ENCODE peak calls at places on chromosomes 16 and 17, in eight cellular contexts. One of them, this sample, is unnamed.

GRCh38 chr16:53849994-53850393 is 146.0 kb downstream of the FTO start:
- DNase-seq in Daoy: no peak
- DNase-seq in heart left ventricle: no peak
- DNase-seq in memory B cell: no peak
- DNase-seq in AG04450: no peak
- DNase-seq in COR-L47: no peak
- DNase-seq in astrocyte of the spinal cord: no peak
- DNase-seq in HT-29: no peak
- DNase-seq in this sample: no peak

GRCh38 chr16:11848842-11849241 is 2.5 kb downstream of the RSL1D1 start:
- DNase-seq in Daoy: no peak
- DNase-seq in heart left ventricle: no peak
- DNase-seq in memory B cell: no peak
- DNase-seq in AG04450: no peak
- DNase-seq in COR-L47: no peak
- DNase-seq in astrocyte of the spinal cord: no peak
- DNase-seq in HT-29: no peak
- DNase-seq in this sample: no peak

GRCh38 chr17:57946798-57947358 is 8.3 kb downstream of the CUEDC1 start:
- DNase-seq in Daoy: peak
- DNase-seq in heart left ventricle: peak
- DNase-seq in memory B cell: no peak
- DNase-seq in AG04450: peak
- DNase-seq in COR-L47: peak
- DNase-seq in astrocyte of the spinal cord: peak
- DNase-seq in HT-29: peak
- DNase-seq in this sample: peak

GRCh38 chr16:48129926-48130325 is 25.9 kb downstream of the ABCC12 start:
- DNase-seq in Daoy: no peak
- DNase-seq in heart left ventricle: no peak
- DNase-seq in memory B cell: no peak
- DNase-seq in AG04450: no peak
- DNase-seq in COR-L47: no peak
- DNase-seq in astrocyte of the spinal cord: no peak
- DNase-seq in HT-29: no peak
- DNase-seq in this sample: no peak

GRCh38 chr16:17245727-17246576 is 224.8 kb downstream of the XYLT1 start:
- DNase-seq in Daoy: no peak
- DNase-seq in heart left ventricle: no peak
- DNase-seq in memory B cell: no peak
- DNase-seq in AG04450: no peak
- DNase-seq in COR-L47: no peak
- DNase-seq in astrocyte of the spinal cord: no peak
- DNase-seq in HT-29: no peak
- DNase-seq in this sample: no peak

GRCh38 chr16:88022076-88023042 is 71.1 kb downstream of the BANP start:
- DNase-seq in Daoy: no peak
- DNase-seq in heart left ventricle: no peak
- DNase-seq in memory B cell: no peak
- DNase-seq in AG04450: no peak
- DNase-seq in COR-L47: no peak
- DNase-seq in astrocyte of the spinal cord: no peak
- DNase-seq in HT-29: no peak
- DNase-seq in this sample: no peak

GRCh38 chr16:89973654-89974335 is 25.2 kb downstream of the DEF8 start:
- DNase-seq in Daoy: no peak
- DNase-seq in heart left ventricle: no peak
- DNase-seq in memory B cell: no peak
- DNase-seq in AG04450: no peak
- DNase-seq in COR-L47: no peak
- DNase-seq in astrocyte of the spinal cord: no peak
- DNase-seq in HT-29: peak
- DNase-seq in this sample: no peak

GRCh38 chr16:24668481-24669001 is 60.9 kb upstream of the TNRC6A start:
- DNase-seq in Daoy: peak
- DNase-seq in heart left ventricle: peak
- DNase-seq in memory B cell: no peak
- DNase-seq in AG04450: no peak
- DNase-seq in COR-L47: no peak
- DNase-seq in astrocyte of the spinal cord: peak
- DNase-seq in HT-29: no peak
- DNase-seq in this sample: peak

This sample was measured in astrocyte of the cerebellum.